ENCODE peak calls at places on chromosomes 4 and X, in five cellular contexts. G, M, R, W and D are unnamed samples.

GRCh38 chrX:39576081-39576701 is 521.6 kb downstream of the BCOR start:
- DNase-seq in R (no peak), M (peak), W (no peak), G (peak), D (no peak)

GRCh38 chr4:156560701-156561100 is 410.9 kb downstream of the PDGFC start:
- DNase-seq in M (no peak), W (no peak), G (no peak), R (peak), D (no peak)

GRCh38 chr4:98627883-98628282 is 30.5 kb downstream of the TSPAN5 start:
- DNase-seq in R (no peak), W (no peak), M (no peak), G (no peak), D (no peak)

GRCh38 chr4:12140864-12141263 is 712.2 kb upstream of the HS3ST1 start:
- DNase-seq in M (no peak), R (no peak), W (no peak), G (no peak), D (no peak)

GRCh38 chr4:186839122-186840037 is 115.7 kb upstream of the FAT1 start:
- DNase-seq in G (no peak), M (no peak), R (peak), W (no peak), D (no peak)

GRCh38 chr4:87353592-87353991 is 30.9 kb upstream of the HSD17B13 start:
- DNase-seq in W (peak), G (peak), R (peak), M (peak), D (peak)

GRCh38 chrX:79096339-79096638 is 48.2 kb upstream of the GPR174 start:
- DNase-seq in R (no peak), W (no peak), G (no peak), M (no peak), D (no peak)

GRCh38 chrX:23901805-23902204 is 5.9 kb downstream of the APOO start:
- DNase-seq in R (peak), W (peak), G (peak), M (no peak), D (peak)

GRCh38 chr4:76096076-76096475 is 21.6 kb downstream of the ART3 start:
- DNase-seq in W (peak), G (no peak), M (no peak), R (no peak), D (no peak)

GRCh38 chrX:36897690-36898089 is 110.5 kb upstream of the FAM47C start:
- DNase-seq in R (no peak), G (no peak), M (no peak), W (no peak), D (no peak)

GRCh38 chrX:23332888-23333821 is 1.5 kb upstream of the PTCHD1 start:
- DNase-seq in R (no peak), M (peak), G (peak), W (no peak), D (no peak)

GRCh38 chr4:184750926-184751584 is 17.2 kb upstream of the CENPU start:
- DNase-seq in R (no peak), G (no peak), W (no peak), M (no peak), D (no peak)

GRCh38 chr4:176575141-176575731 is 217.5 kb downstream of the VEGFC start:
- DNase-seq in M (no peak), R (peak), G (no peak), W (no peak), D (no peak)

GRCh38 chrX:134406230-134406794 is 53.7 kb upstream of the HPRT1 start:
- DNase-seq in R (peak), M (no peak), W (no peak), G (no peak), D (no peak)

GRCh38 chrX:1466971-1467561 is 14.4 kb upstream of the ASMTL start:
- DNase-seq in R (no peak), M (peak), W (no peak), G (peak), D (no peak)

GRCh38 chr4:99028187-99028586 is 32.7 kb downstream of the METAP1 start:
- DNase-seq in W (peak), G (no peak), R (no peak), M (no peak), D (no peak)

GRCh38 chrX:78945186-78945912 is at the start of gene P2RY10:
- DNase-seq in G (no peak), W (no peak), M (no peak), R (no peak), D (no peak)

GRCh38 chrX:45885931-45886330 is 659.3 kb downstream of the ZNF674 start:
- DNase-seq in W (no peak), G (no peak), M (no peak), R (no peak), D (no peak)

GRCh38 chrX:34612036-34612435 is 45.0 kb downstream of the TMEM47 start:
- DNase-seq in G (no peak), R (no peak), M (no peak), W (no peak), D (no peak)

GRCh38 chrX:142428916-142429315 is 223.8 kb upstream of the MAGEC2 start:
- DNase-seq in R (no peak), M (no peak), G (no peak), W (no peak), D (no peak)

GRCh38 chr4:78610546-78611214 is 59.1 kb downstream of the ANXA3 start:
- DNase-seq in G (no peak), R (peak), M (no peak), W (no peak), D (no peak)

GRCh38 chrX:31483336-31483735 is 411.5 kb upstream of the FTHL17 start:
- DNase-seq in W (no peak), M (no peak), G (no peak), R (peak), D (no peak)

GRCh38 chrX:150766351-150767044 is 73.3 kb downstream of the MTMR1 start:
- DNase-seq in M (no peak), W (peak), G (peak), R (no peak), D (no peak)

GRCh38 chr4:122012735-122013134 is 60.9 kb upstream of the TRPC3 start:
- DNase-seq in W (no peak), R (peak), M (no peak), G (no peak), D (no peak)

GRCh38 chrX:85037114-85037513 is 33.4 kb downstream of the APOOL start:
- DNase-seq in G (no peak), W (no peak), R (no peak), M (no peak), D (no peak)

GRCh38 chr4:69986663-69987062 is 9.1 kb upstream of the STATH start:
- DNase-seq in W (no peak), M (no peak), G (no peak), R (no peak), D (no peak)
- H2BK12ac ChIP-seq in W (no peak), M (no peak), G (no peak), R (no peak), D (no peak)

GRCh38 chr4:123234966-123235365 is 161.6 kb upstream of the SPRY1 start:
- DNase-seq in W (no peak), R (no peak), G (no peak), M (no peak), D (no peak)
- H2BK12ac ChIP-seq in W (no peak), R (no peak), G (no peak), M (no peak), D (no peak)

GRCh38 chr4:89952458-89952857 is 57.8 kb downstream of the MMRN1 start:
- DNase-seq in W (no peak), M (no peak), R (no peak), G (no peak), D (no peak)

GRCh38 chr4:89954906-89955305 is 60.3 kb downstream of the MMRN1 start:
- DNase-seq in M (no peak), R (no peak), W (peak), G (no peak), D (no peak)

DNA sequence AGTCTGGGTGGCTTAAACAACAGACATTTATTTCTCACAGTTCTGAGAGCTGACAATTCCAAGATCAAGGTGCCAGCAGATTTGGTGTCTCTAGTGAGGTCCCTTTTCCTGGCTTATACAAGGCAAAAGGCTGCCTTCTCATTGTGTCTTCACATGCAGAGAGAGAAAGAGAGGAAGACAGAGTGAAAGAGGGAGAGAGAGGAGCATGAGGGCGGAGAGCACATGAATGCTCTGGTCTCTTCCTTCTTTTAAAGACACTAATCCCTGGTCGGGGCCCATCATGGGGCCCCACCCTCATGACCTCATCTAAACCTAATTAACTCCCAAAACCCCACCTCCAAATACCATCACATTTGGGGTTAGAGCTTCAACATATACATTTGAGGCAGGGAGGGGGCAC is 62.9 kb downstream of the MMRN1 start:
- DNase-seq in M (no peak), W (no peak), G (no peak), R (no peak), D (no peak)
- H2BK12ac ChIP-seq in M (no peak), W (no peak), G (no peak), R (no peak), D (no peak)

DNA sequence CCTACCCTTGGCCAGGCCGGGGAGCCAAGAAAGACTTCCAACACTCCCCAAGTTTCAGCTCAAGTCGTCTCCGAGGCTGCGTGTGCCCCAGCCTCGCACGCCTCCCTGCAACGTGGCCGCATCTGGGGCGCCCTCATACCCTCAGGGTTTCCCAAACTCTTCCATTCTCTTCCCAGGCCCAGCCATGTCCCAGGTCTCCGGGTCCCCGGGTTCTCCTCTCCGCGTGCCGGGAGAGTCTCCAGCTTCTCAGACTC is 312 bp upstream of the STK26 start:
- DNase-seq in G (no peak), W (no peak), R (no peak), M (no peak), D (no peak)
- H2BK12ac ChIP-seq in G (no peak), W (no peak), R (no peak), M (no peak), D (no peak)

GRCh38 chrX:120746153-120746552 is 116.3 kb upstream of the C1GALT1C1 start:
- DNase-seq in W (no peak), G (no peak), R (no peak), M (no peak), D (no peak)
- H2BK12ac ChIP-seq in W (no peak), G (no peak), R (no peak), M (no peak), D (no peak)

DNA sequence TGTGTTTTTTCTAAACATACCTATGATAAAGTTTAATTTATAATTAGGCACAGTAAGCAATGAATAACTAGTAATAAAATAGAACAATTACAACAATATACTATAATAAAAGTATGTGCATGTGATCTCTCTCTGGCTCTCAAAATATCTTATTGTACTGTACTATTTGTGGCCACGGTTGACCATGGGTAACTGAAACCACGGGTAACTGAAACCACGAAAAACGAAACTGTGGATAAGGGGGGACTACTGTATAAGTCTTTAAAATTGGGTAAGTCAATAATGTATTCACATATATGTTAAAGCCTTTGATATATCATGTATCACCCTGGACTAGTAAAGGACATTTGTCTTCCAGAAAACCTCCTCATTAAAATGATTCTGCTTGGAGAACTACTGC is 20.0 kb downstream of the TMEM154 start:
- DNase-seq in R (no peak), W (no peak), M (no peak), G (no peak), D (no peak)
- H2BK12ac ChIP-seq in R (no peak), W (no peak), M (no peak), G (no peak), D (no peak)

GRCh38 chr4:10691651-10692050 is 7.1 kb upstream of the CLNK start:
- DNase-seq in R (peak), W (no peak), M (no peak), G (no peak), D (no peak)
- H2BK12ac ChIP-seq in R (no peak), W (no peak), M (no peak), G (no peak), D (no peak)

GRCh38 chrX:17679820-17680219 is 57.5 kb upstream of the SCML1 start:
- DNase-seq in R (no peak), G (no peak), M (no peak), W (no peak), D (no peak)

GRCh38 chrX:17682259-17682658 is 55.0 kb upstream of the SCML1 start:
- DNase-seq in R (no peak), M (no peak), W (no peak), G (no peak), D (no peak)

GRCh38 chrX:17679261-17679660 is 58.0 kb upstream of the SCML1 start:
- DNase-seq in G (no peak), R (no peak), M (no peak), W (no peak), D (no peak)

GRCh38 chrX:17685026-17685425 is 52.3 kb upstream of the SCML1 start:
- DNase-seq in G (no peak), W (no peak), M (no peak), R (no peak), D (no peak)

GRCh38 chrX:17680732-17681413 is 56.4 kb upstream of the SCML1 start:
- DNase-seq in M (no peak), G (no peak), R (no peak), W (no peak), D (no peak)
- H2BK12ac ChIP-seq in M (no peak), G (no peak), R (no peak), W (no peak), D (no peak)